ENCODE peak calls at places on chromosomes 11 and 22, in five cellular contexts. W is left ventricle myocardium superior, C is H4, T is lung microvascular endothelial cell, E is adrenal gland. R is an unnamed sample.

GRCh38 chr11:123268118-123268517 is 73.1 kb upstream of the CLMP start:
- DNase-seq in W (no peak), T (peak), E (no peak), C (no peak), R (no peak)

GRCh38 chr22:32411388-32411787 is 659 bp downstream of the RTCB start:
- DNase-seq in W (no peak), E (no peak), C (no peak), T (peak), R (no peak)

GRCh38 chr11:45145421-45146071 is 893 bp upstream of the PRDM11 start:
- DNase-seq in W (peak), E (peak), C (no peak), T (peak), R (no peak)

GRCh38 chr11:1837171-1838076 is 1.4 kb upstream of the TNNI2 start:
- DNase-seq in C (peak), E (peak), W (peak), T (peak), R (no peak)

GRCh38 chr22:44362249-44363040 is 49.7 kb upstream of the SHISAL1 start:
- DNase-seq in C (no peak), W (peak), E (peak), T (no peak), R (no peak)

GRCh38 chr22:20507253-20508066 is at the start of gene MED15:
- DNase-seq in W (peak), T (peak), E (peak), C (peak), R (peak)

GRCh38 chr11:6468712-6469495 is 4.8 kb downstream of the TRIM3 start:
- DNase-seq in T (peak), E (peak), C (peak), W (peak), R (no peak)

GRCh38 chr22:44931077-44931540 is 78.7 kb downstream of the PHF21B start:
- DNase-seq in W (peak), T (no peak), C (no peak), E (peak), R (no peak)

GRCh38 chr22:38696606-38697005 is 4.1 kb downstream of the JOSD1 start:
- DNase-seq in E (peak), C (peak), W (no peak), T (peak), R (peak)

GRCh38 chr22:39251762-39252460 is 7.1 kb upstream of the PDGFB start:
- DNase-seq in T (no peak), C (peak), E (no peak), W (no peak), R (no peak)

GRCh38 chr11:24521586-24521985 is 24.7 kb downstream of the LUZP2 start:
- DNase-seq in E (no peak), C (no peak), T (no peak), W (no peak), R (no peak)

GRCh38 chr22:38435960-38436359 is 19.0 kb downstream of the KCNJ4 start:
- DNase-seq in T (no peak), C (no peak), W (no peak), E (no peak), R (no peak)

GRCh38 chr22:28759861-28760560 is 12.5 kb upstream of the CCDC117 start:
- DNase-seq in C (peak), W (no peak), E (no peak), T (no peak), R (no peak)

GRCh38 chr22:45336971-45337431 is 27.3 kb downstream of the FAM118A start:
- DNase-seq in T (peak), C (no peak), W (peak), E (peak), R (no peak)

GRCh38 chr11:115759622-115760527 is 255.7 kb upstream of the CADM1 start:
- DNase-seq in W (peak), T (no peak), C (no peak), E (peak), R (no peak)

GRCh38 chr22:43110444-43110926 is at the start of gene BIK:
- DNase-seq in C (peak), T (peak), E (peak), W (peak), R (peak)

GRCh38 chr11:45988922-45989321 is 66.5 kb downstream of the LARGE2 start:
- DNase-seq in T (no peak), W (no peak), C (no peak), E (no peak), R (no peak)

GRCh38 chr11:105968021-105968697 is 53.9 kb downstream of the MSANTD4 start:
- DNase-seq in C (peak), W (no peak), T (peak), E (no peak), R (no peak)

GRCh38 chr11:1508986-1509385 is 22.4 kb upstream of the MOB2 start:
- DNase-seq in T (no peak), W (peak), E (no peak), C (no peak), R (no peak)

GRCh38 chr11:12831471-12832202 is 157.4 kb downstream of the TEAD1 start:
- DNase-seq in C (no peak), E (no peak), W (no peak), T (no peak), R (no peak)

GRCh38 chr11:106553304-106553703 is 465.0 kb downstream of the GUCY1A2 start:
- DNase-seq in E (no peak), T (no peak), C (no peak), W (no peak), R (no peak)

GRCh38 chr11:8760896-8761295 is 78.3 kb downstream of the RPL27A start:
- DNase-seq in W (no peak), T (peak), C (no peak), E (peak), R (no peak)

GRCh38 chr11:64053699-64054098 is 18.0 kb downstream of the FLRT1 start:
- DNase-seq in E (no peak), C (no peak), T (no peak), W (no peak), R (no peak)

GRCh38 chr11:68948496-68948895 is 32.3 kb downstream of the MRGPRD start:
- DNase-seq in C (no peak), T (no peak), W (no peak), E (no peak), R (no peak)

GRCh38 chr11:77299528-77299993 is 1.9 kb downstream of the GDPD4 start:
- DNase-seq in E (no peak), T (peak), W (no peak), C (peak), R (no peak)

GRCh38 chr22:46574993-46575914 is 37.8 kb upstream of the CELSR1 start:
- DNase-seq in T (peak), W (peak), E (no peak), C (no peak), R (no peak)

GRCh38 chr11:72391638-72392423 is 42.5 kb downstream of the CLPB start:
- DNase-seq in C (no peak), T (no peak), W (no peak), E (no peak), R (no peak)

GRCh38 chr22:42685941-42686666 is 34.6 kb downstream of the A4GALT start:
- DNase-seq in C (peak), W (peak), T (no peak), E (peak), R (no peak)

GRCh38 chr22:43432883-43433415 is 21.1 kb downstream of the MPPED1 start:
- DNase-seq in T (no peak), E (no peak), C (no peak), W (no peak), R (no peak)

GRCh38 chr11:12968101-12968500 is 41.0 kb upstream of the RASSF10 start:
- DNase-seq in C (no peak), T (no peak), W (no peak), E (no peak), R (no peak)

GRCh38 chr11:45662665-45663485 is 2.5 kb downstream of the CHST1 start:
- DNase-seq in C (peak), E (peak), W (no peak), T (peak), R (no peak)